ENCODE peak calls at places on chromosomes 5 and 9, in seven cellular contexts. One of them, this sample, is unnamed.

GRCh38 chr5:176779537-176779936 is 30.8 kb upstream of the UNC5A start:
- DNase-seq in HepG2: no peak
- DNase-seq in HFFc6: no peak
- DNase-seq in psoas muscle: no peak
- DNase-seq in astrocyte of the spinal cord: no peak
- DNase-seq in glutamatergic neuron: no peak
- DNase-seq in neural progenitor cell: no peak
- DNase-seq in this sample: no peak

GRCh38 chr5:179769276-179769675 is 24.5 kb upstream of the LTC4S start:
- DNase-seq in HepG2: no peak
- DNase-seq in HFFc6: no peak
- DNase-seq in psoas muscle: peak
- DNase-seq in astrocyte of the spinal cord: no peak
- DNase-seq in glutamatergic neuron: no peak
- DNase-seq in neural progenitor cell: no peak
- DNase-seq in this sample: no peak

GRCh38 chr5:161676109-161676508 is 9.4 kb upstream of the GABRA6 start:
- DNase-seq in HepG2: peak
- DNase-seq in HFFc6: no peak
- DNase-seq in psoas muscle: no peak
- DNase-seq in astrocyte of the spinal cord: no peak
- DNase-seq in glutamatergic neuron: no peak
- DNase-seq in neural progenitor cell: peak
- DNase-seq in this sample: no peak

GRCh38 chr9:36817160-36817834 is 216.8 kb downstream of the PAX5 start:
- DNase-seq in HepG2: no peak
- DNase-seq in HFFc6: no peak
- DNase-seq in psoas muscle: no peak
- DNase-seq in astrocyte of the spinal cord: no peak
- DNase-seq in glutamatergic neuron: no peak
- DNase-seq in neural progenitor cell: no peak
- DNase-seq in this sample: no peak

GRCh38 chr5:177402271-177403043 is 2.0 kb upstream of the PFN3 start:
- DNase-seq in HepG2: no peak
- DNase-seq in HFFc6: peak
- DNase-seq in psoas muscle: no peak
- DNase-seq in astrocyte of the spinal cord: no peak
- DNase-seq in glutamatergic neuron: peak
- DNase-seq in neural progenitor cell: peak
- DNase-seq in this sample: peak

GRCh38 chr5:93894471-93895354 is 153.3 kb upstream of the POU5F2 start:
- DNase-seq in HepG2: no peak
- DNase-seq in HFFc6: peak
- DNase-seq in psoas muscle: no peak
- DNase-seq in astrocyte of the spinal cord: no peak
- DNase-seq in glutamatergic neuron: no peak
- DNase-seq in neural progenitor cell: no peak
- DNase-seq in this sample: no peak

GRCh38 chr5:61575103-61575502 is 243.0 kb downstream of the ZSWIM6 start:
- DNase-seq in HepG2: no peak
- DNase-seq in HFFc6: peak
- DNase-seq in psoas muscle: no peak
- DNase-seq in astrocyte of the spinal cord: peak
- DNase-seq in glutamatergic neuron: no peak
- DNase-seq in neural progenitor cell: peak
- DNase-seq in this sample: peak

GRCh38 chr5:95823738-95824609 is 1.4 kb upstream of the GLRX start:
- DNase-seq in HepG2: peak
- DNase-seq in HFFc6: peak
- DNase-seq in psoas muscle: peak
- DNase-seq in astrocyte of the spinal cord: peak
- DNase-seq in glutamatergic neuron: no peak
- DNase-seq in neural progenitor cell: no peak
- DNase-seq in this sample: no peak

GRCh38 chr5:149221326-149221725 is 50.3 kb upstream of the AFAP1L1 start:
- DNase-seq in HepG2: peak
- DNase-seq in HFFc6: peak
- DNase-seq in psoas muscle: no peak
- DNase-seq in astrocyte of the spinal cord: peak
- DNase-seq in glutamatergic neuron: no peak
- DNase-seq in neural progenitor cell: no peak
- DNase-seq in this sample: no peak

GRCh38 chr5:179411161-179411841 is 66.0 kb upstream of the ADAMTS2 start:
- DNase-seq in HepG2: no peak
- DNase-seq in HFFc6: no peak
- DNase-seq in psoas muscle: no peak
- DNase-seq in astrocyte of the spinal cord: no peak
- DNase-seq in glutamatergic neuron: no peak
- DNase-seq in neural progenitor cell: no peak
- DNase-seq in this sample: no peak

GRCh38 chr5:54740141-54740540 is 222.6 kb downstream of the SNX18 start:
- DNase-seq in HepG2: no peak
- DNase-seq in HFFc6: no peak
- DNase-seq in psoas muscle: no peak
- DNase-seq in astrocyte of the spinal cord: no peak
- DNase-seq in glutamatergic neuron: no peak
- DNase-seq in neural progenitor cell: no peak
- DNase-seq in this sample: no peak

GRCh38 chr9:21252727-21253547 is 13.1 kb upstream of the IFNA14 start:
- DNase-seq in HepG2: peak
- DNase-seq in HFFc6: peak
- DNase-seq in psoas muscle: peak
- DNase-seq in astrocyte of the spinal cord: peak
- DNase-seq in glutamatergic neuron: peak
- DNase-seq in neural progenitor cell: peak
- DNase-seq in this sample: peak

GRCh38 chr5:112018846-112019245 is 261.9 kb upstream of the NREP start:
- DNase-seq in HepG2: no peak
- DNase-seq in HFFc6: no peak
- DNase-seq in psoas muscle: no peak
- DNase-seq in astrocyte of the spinal cord: no peak
- DNase-seq in glutamatergic neuron: no peak
- DNase-seq in neural progenitor cell: no peak
- DNase-seq in this sample: no peak

GRCh38 chr5:160899735-160900134 is 47.7 kb upstream of the ATP10B start:
- DNase-seq in HepG2: no peak
- DNase-seq in HFFc6: no peak
- DNase-seq in psoas muscle: no peak
- DNase-seq in astrocyte of the spinal cord: no peak
- DNase-seq in glutamatergic neuron: no peak
- DNase-seq in neural progenitor cell: peak
- DNase-seq in this sample: no peak

GRCh38 chr5:123297866-123298265 is 125.3 kb downstream of the CEP120 start:
- DNase-seq in HepG2: no peak
- DNase-seq in HFFc6: peak
- DNase-seq in psoas muscle: no peak
- DNase-seq in astrocyte of the spinal cord: peak
- DNase-seq in glutamatergic neuron: no peak
- DNase-seq in neural progenitor cell: no peak
- DNase-seq in this sample: no peak

GRCh38 chr9:135707449-135708138 is 5.6 kb downstream of the KCNT1 start:
- DNase-seq in HepG2: no peak
- DNase-seq in HFFc6: no peak
- DNase-seq in psoas muscle: no peak
- DNase-seq in astrocyte of the spinal cord: no peak
- DNase-seq in glutamatergic neuron: no peak
- DNase-seq in neural progenitor cell: no peak
- DNase-seq in this sample: no peak

GRCh38 chr5:135486679-135487395 is 34.7 kb upstream of the TIFAB start:
- DNase-seq in HepG2: no peak
- DNase-seq in HFFc6: no peak
- DNase-seq in psoas muscle: no peak
- DNase-seq in astrocyte of the spinal cord: no peak
- DNase-seq in glutamatergic neuron: no peak
- DNase-seq in neural progenitor cell: no peak
- DNase-seq in this sample: no peak

GRCh38 chr9:26551971-26552370 is 340.6 kb downstream of the CAAP1 start:
- DNase-seq in HepG2: no peak
- DNase-seq in HFFc6: peak
- DNase-seq in psoas muscle: no peak
- DNase-seq in astrocyte of the spinal cord: no peak
- DNase-seq in glutamatergic neuron: no peak
- DNase-seq in neural progenitor cell: no peak
- DNase-seq in this sample: no peak

GRCh38 chr5:7904170-7904569 is 35.2 kb downstream of the MTRR start:
- DNase-seq in HepG2: peak
- DNase-seq in HFFc6: peak
- DNase-seq in psoas muscle: no peak
- DNase-seq in astrocyte of the spinal cord: peak
- DNase-seq in glutamatergic neuron: no peak
- DNase-seq in neural progenitor cell: no peak
- DNase-seq in this sample: no peak

GRCh38 chr5:83720805-83721431 is at the start of gene HAPLN1:
- DNase-seq in HepG2: no peak
- DNase-seq in HFFc6: no peak
- DNase-seq in psoas muscle: no peak
- DNase-seq in astrocyte of the spinal cord: peak
- DNase-seq in glutamatergic neuron: no peak
- DNase-seq in neural progenitor cell: peak
- DNase-seq in this sample: peak

DNA sequence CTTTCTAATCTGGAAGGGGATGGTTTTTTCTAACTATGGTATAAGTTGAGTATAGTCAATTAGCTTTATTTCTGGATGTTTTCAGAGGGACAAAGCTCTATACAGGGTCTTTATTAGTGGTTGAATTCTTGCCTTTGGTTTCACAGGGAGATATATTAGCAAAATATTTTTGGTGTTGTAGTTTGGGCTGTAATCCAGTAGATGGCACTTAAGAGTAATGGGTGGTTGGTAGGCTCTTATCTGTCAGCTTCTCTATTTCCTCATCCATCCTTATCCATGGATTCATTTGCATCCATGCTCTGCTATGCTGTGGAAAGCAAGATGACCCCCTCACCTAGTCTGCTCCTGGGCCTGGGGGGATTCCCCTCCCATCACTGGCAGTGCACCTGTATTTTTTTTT is 363.6 kb upstream of the CYLC2 start:
- DNase-seq in HepG2: peak
- DNase-seq in HFFc6: no peak
- DNase-seq in psoas muscle: no peak
- DNase-seq in astrocyte of the spinal cord: no peak
- DNase-seq in glutamatergic neuron: no peak
- DNase-seq in neural progenitor cell: no peak
- DNase-seq in this sample: no peak
- TF ChIP-seq CTCF in HepG2: peak
- TF ChIP-seq CTCF in HFFc6: peak
- TF ChIP-seq CTCF in psoas muscle: no peak
- TF ChIP-seq CTCF in astrocyte of the spinal cord: peak
- TF ChIP-seq CTCF in glutamatergic neuron: peak
- TF ChIP-seq CTCF in neural progenitor cell: peak
- TF ChIP-seq CTCF in this sample: no peak

DNA sequence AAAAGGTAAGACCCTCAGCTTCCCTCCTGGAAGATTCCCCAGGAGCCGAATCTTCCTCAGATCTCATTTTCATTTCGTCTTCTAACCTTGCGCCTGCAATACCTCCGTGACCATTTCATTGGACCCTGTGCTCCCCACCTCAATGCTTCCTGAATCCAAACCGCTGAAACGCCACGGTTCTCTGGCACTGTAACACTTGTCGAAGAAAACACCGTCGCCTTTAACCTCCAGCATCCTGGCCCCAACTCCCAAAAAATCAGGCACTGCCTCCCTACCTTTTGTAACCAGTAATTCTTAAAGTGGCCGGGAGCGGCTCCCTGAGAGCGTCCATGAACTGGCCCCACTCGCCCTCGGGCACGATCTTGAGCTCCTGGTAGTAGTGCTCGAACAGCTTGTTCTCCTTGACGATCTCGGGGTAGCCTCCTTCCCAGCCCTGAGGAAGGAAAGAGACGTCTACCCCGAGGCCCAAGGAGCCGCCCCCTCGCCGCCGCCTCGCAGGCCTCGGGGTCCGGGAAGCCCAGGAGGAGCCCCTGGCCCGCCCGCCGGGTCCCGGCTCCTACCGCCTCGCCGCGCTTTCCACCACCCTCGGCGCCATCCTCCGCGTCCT is 417 bp downstream of the NSUN2 start:
- DNase-seq in HepG2: peak
- DNase-seq in HFFc6: peak
- DNase-seq in psoas muscle: no peak
- DNase-seq in astrocyte of the spinal cord: peak
- DNase-seq in glutamatergic neuron: no peak
- DNase-seq in neural progenitor cell: no peak
- DNase-seq in this sample: no peak
- TF ChIP-seq CTCF in HepG2: peak
- TF ChIP-seq CTCF in HFFc6: peak
- TF ChIP-seq CTCF in psoas muscle: no peak
- TF ChIP-seq CTCF in astrocyte of the spinal cord: no peak
- TF ChIP-seq CTCF in glutamatergic neuron: no peak
- TF ChIP-seq CTCF in neural progenitor cell: peak
- TF ChIP-seq CTCF in this sample: no peak

GRCh38 chr5:159208508-159209437 is 580 bp downstream of the RNF145 start:
- DNase-seq in HepG2: peak
- DNase-seq in HFFc6: no peak
- DNase-seq in psoas muscle: peak
- DNase-seq in astrocyte of the spinal cord: peak
- DNase-seq in glutamatergic neuron: peak
- DNase-seq in neural progenitor cell: peak
- DNase-seq in this sample: peak

GRCh38 chr5:159206368-159206767 is 3.0 kb downstream of the RNF145 start:
- DNase-seq in HepG2: no peak
- DNase-seq in HFFc6: no peak
- DNase-seq in psoas muscle: no peak
- DNase-seq in astrocyte of the spinal cord: no peak
- DNase-seq in glutamatergic neuron: no peak
- DNase-seq in neural progenitor cell: no peak
- DNase-seq in this sample: no peak

GRCh38 chr5:159206818-159207217 is 2.5 kb downstream of the RNF145 start:
- DNase-seq in HepG2: no peak
- DNase-seq in HFFc6: no peak
- DNase-seq in psoas muscle: no peak
- DNase-seq in astrocyte of the spinal cord: peak
- DNase-seq in glutamatergic neuron: no peak
- DNase-seq in neural progenitor cell: no peak
- DNase-seq in this sample: no peak

GRCh38 chr5:159207222-159207615 is 2.1 kb downstream of the RNF145 start:
- DNase-seq in HepG2: no peak
- DNase-seq in HFFc6: no peak
- DNase-seq in psoas muscle: no peak
- DNase-seq in astrocyte of the spinal cord: no peak
- DNase-seq in glutamatergic neuron: no peak
- DNase-seq in neural progenitor cell: no peak
- DNase-seq in this sample: no peak

GRCh38 chr5:159207616-159208507 is 1.5 kb downstream of the RNF145 start:
- DNase-seq in HepG2: peak
- DNase-seq in HFFc6: peak
- DNase-seq in psoas muscle: peak
- DNase-seq in astrocyte of the spinal cord: peak
- DNase-seq in glutamatergic neuron: peak
- DNase-seq in neural progenitor cell: peak
- DNase-seq in this sample: peak
- TF ChIP-seq CTCF in HepG2: no peak
- TF ChIP-seq CTCF in HFFc6: no peak
- TF ChIP-seq CTCF in psoas muscle: no peak
- TF ChIP-seq CTCF in astrocyte of the spinal cord: no peak
- TF ChIP-seq CTCF in glutamatergic neuron: no peak
- TF ChIP-seq CTCF in neural progenitor cell: peak
- TF ChIP-seq CTCF in this sample: no peak

DNA sequence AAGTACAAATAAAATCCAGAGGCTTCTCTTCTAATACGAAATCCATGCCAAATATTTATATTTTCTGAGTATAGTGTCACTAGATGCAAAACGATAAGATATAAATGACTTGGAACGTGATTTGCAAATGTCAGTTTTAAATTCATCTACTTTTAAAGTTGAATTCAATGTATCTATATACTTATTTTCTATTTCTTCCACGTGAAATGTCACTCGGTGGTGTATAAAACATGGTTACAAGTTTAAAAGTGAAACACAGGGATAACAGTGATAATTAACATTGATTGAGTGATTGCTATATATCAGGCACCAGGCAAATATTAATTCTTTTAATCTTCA is 54.8 kb downstream of the HINT1 start:
- DNase-seq in HepG2: no peak
- DNase-seq in HFFc6: no peak
- DNase-seq in psoas muscle: no peak
- DNase-seq in astrocyte of the spinal cord: no peak
- DNase-seq in glutamatergic neuron: no peak
- DNase-seq in neural progenitor cell: no peak
- DNase-seq in this sample: no peak
- TF ChIP-seq CTCF in HepG2: no peak
- TF ChIP-seq CTCF in HFFc6: peak
- TF ChIP-seq CTCF in psoas muscle: no peak
- TF ChIP-seq CTCF in astrocyte of the spinal cord: no peak
- TF ChIP-seq CTCF in glutamatergic neuron: peak
- TF ChIP-seq CTCF in neural progenitor cell: no peak
- TF ChIP-seq CTCF in this sample: peak